ENCODE peak calls at places on chromosome 16, in seven cellular contexts. H is ELR, N is ascending aorta, V is transverse colon, F is BE2C, Y is kidney glomerular epithelial cell, G is NCI-H1092 treated with DMSO at 0.1 percent for 48 hours. O is an unnamed sample.

GRCh38 chr16:68644715-68645493 is at the start of gene CDH3:
- DNase-seq in F (no peak), N (no peak), H (peak; percentile 53), Y (no peak), V (peak; percentile 65), G (no peak), O (no peak)

GRCh38 chr16:65572156-65572555 is 450.3 kb upstream of the CDH11 start:
- DNase-seq in G (no peak), F (no peak), V (no peak), N (no peak), Y (peak; percentile 55), H (peak; percentile 75), O (no peak)

GRCh38 chr16:54201200-54201599 is 85.4 kb downstream of the IRX3 start:
- DNase-seq in N (no peak), Y (no peak), G (no peak), H (peak; percentile 4), V (no peak), F (peak; percentile 44), O (no peak)

GRCh38 chr16:68361485-68361884 is 50.7 kb downstream of the PRMT7 start:
- DNase-seq in F (no peak), V (no peak), Y (no peak), N (no peak), G (no peak), H (no peak), O (no peak)

GRCh38 chr16:15672514-15673167 is 22.6 kb downstream of the NDE1 start:
- DNase-seq in Y (peak; percentile 62), N (peak; percentile 91), F (no peak), V (peak; percentile 86), G (no peak), H (peak; percentile 94), O (no peak)

GRCh38 chr16:69381231-69381630 is 4.6 kb downstream of the TERF2 start:
- DNase-seq in N (no peak), F (no peak), G (no peak), Y (no peak), V (no peak), H (no peak), O (no peak)

GRCh38 chr16:1048442-1049112 is 24.0 kb upstream of the SSTR5 start:
- DNase-seq in N (no peak), F (peak; percentile 94), Y (no peak), V (peak; percentile 14), H (no peak), G (peak; percentile 42), O (peak; percentile 61)

GRCh38 chr16:72198021-72198420 is 26.1 kb upstream of the PMFBP1 start:
- DNase-seq in Y (no peak), V (no peak), N (no peak), F (peak; percentile 85), G (peak; percentile 93), H (peak; percentile 56), O (peak; percentile 75)

GRCh38 chr16:720990-721764 is at the start of gene ANTKMT:
- DNase-seq in N (no peak), Y (peak; percentile 46), F (peak; percentile 93), H (peak; percentile 73), V (peak; percentile 91), G (peak; percentile 84), O (peak; percentile 82)

GRCh38 chr16:17154981-17155380 is 315.8 kb downstream of the XYLT1 start:
- DNase-seq in N (no peak), G (no peak), H (no peak), Y (no peak), F (no peak), V (no peak), O (no peak)

GRCh38 chr16:57619606-57620315 is 8.7 kb upstream of the ADGRG1 start:
- DNase-seq in V (peak; percentile 83), H (no peak), Y (no peak), F (peak; percentile 24), G (no peak), N (no peak), O (no peak)

GRCh38 chr16:87936375-87937230 is at the start of gene CA5A:
- DNase-seq in Y (no peak), G (no peak), F (no peak), N (no peak), H (no peak), V (no peak), O (no peak)

GRCh38 chr16:86038923-86039310 is 140.0 kb downstream of the IRF8 start:
- DNase-seq in G (no peak), H (no peak), F (no peak), V (peak; percentile 4), Y (no peak), N (no peak), O (no peak)

GRCh38 chr16:56424791-56425438 is 430 bp downstream of the AMFR start:
- DNase-seq in G (peak; percentile 27), N (no peak), V (peak; percentile 39), H (peak; percentile 52), F (peak; percentile 53), Y (no peak), O (peak; percentile 15)

GRCh38 chr16:85246473-85246872 is 134.2 kb upstream of the CIBAR2 start:
- DNase-seq in N (no peak), V (no peak), F (peak; percentile 68), Y (no peak), H (no peak), G (peak; percentile 73), O (no peak)

GRCh38 chr16:81745704-81746558 is 33.2 kb upstream of the PLCG2 start:
- DNase-seq in G (no peak), Y (peak; percentile 43), V (peak; percentile 75), F (peak; percentile 75), N (no peak), H (peak; percentile 70), O (peak; percentile 31)

GRCh38 chr16:19118938-19119431 is 5.2 kb downstream of the ITPRIPL2 start:
- DNase-seq in F (no peak), N (no peak), V (peak; percentile 34), H (peak; percentile 89), Y (peak; percentile 72), G (no peak), O (no peak)

GRCh38 chr16:87584271-87584670 is 18.0 kb upstream of the JPH3 start:
- DNase-seq in H (peak; percentile 79), Y (peak; percentile 26), N (no peak), G (no peak), F (no peak), V (no peak), O (no peak)

GRCh38 chr16:89315791-89316581 is 98.5 kb downstream of the ZNF778 start:
- DNase-seq in N (no peak), H (peak; percentile 97), F (peak; percentile 37), V (peak; percentile 41), G (no peak), Y (peak; percentile 27), O (no peak)

GRCh38 chr16:75097941-75098897 is 18.4 kb downstream of the LDHD start:
- DNase-seq in Y (no peak), V (no peak), N (no peak), F (no peak), H (no peak), G (no peak), O (no peak)

GRCh38 chr16:73214825-73215481 is 167.0 kb upstream of the ZFHX3 start:
- DNase-seq in V (no peak), Y (no peak), F (no peak), H (peak; percentile 52), N (no peak), G (no peak), O (no peak)

GRCh38 chr16:84595052-84595481 is 22.8 kb downstream of the COTL1 start:
- DNase-seq in Y (no peak), N (no peak), V (peak; percentile 30), G (no peak), H (no peak), F (no peak), O (no peak)

GRCh38 chr16:53541326-53541725 is 38.3 kb upstream of the AKTIP start:
- DNase-seq in F (no peak), V (no peak), Y (no peak), H (no peak), G (no peak), N (no peak), O (no peak)

GRCh38 chr16:23013484-23013883 is 135.8 kb downstream of the USP31 start:
- DNase-seq in V (no peak), Y (no peak), F (peak; percentile 38), G (no peak), N (no peak), H (peak; percentile 8), O (peak; percentile 7)

GRCh38 chr16:24668481-24669001 is 60.9 kb upstream of the TNRC6A start:
- DNase-seq in H (peak; percentile 41), N (peak; percentile 33), Y (peak; percentile 54), G (no peak), F (no peak), V (no peak), O (peak; percentile 72)

GRCh38 chr16:81469710-81470481 is 25.3 kb downstream of the CMIP start:
- DNase-seq in N (no peak), V (no peak), G (no peak), Y (no peak), F (no peak), H (no peak), O (no peak)

GRCh38 chr16:85126731-85127662 is 14.7 kb upstream of the CIBAR2 start:
- DNase-seq in H (peak; percentile 51), Y (peak; percentile 38), V (no peak), G (peak; percentile 63), N (no peak), F (peak; percentile 50), O (peak; percentile 97)

GRCh38 chr16:4370570-4371480 is 823 bp upstream of the VASN start:
- DNase-seq in Y (peak; percentile 72), V (peak; percentile 57), H (peak; percentile 86), G (no peak), N (peak; percentile 82), F (peak; percentile 13), O (peak; percentile 39)

GRCh38 chr16:51531271-51531670 is 380.2 kb upstream of the SALL1 start:
- DNase-seq in G (no peak), Y (no peak), F (no peak), N (no peak), V (no peak), H (no peak), O (no peak)

GRCh38 chr16:2795714-2796143 is 2.5 kb upstream of the PRSS41 start:
- DNase-seq in N (no peak), H (no peak), G (no peak), F (no peak), Y (no peak), V (peak; percentile 60), O (no peak)

GRCh38 chr16:11229906-11230305 is 26.1 kb downstream of the SOCS1 start:
- DNase-seq in Y (no peak), V (peak; percentile 43), G (peak; percentile 18), H (no peak), N (no peak), F (no peak), O (peak; percentile 81)

GRCh38 chr16:30090607-30091332 is 954 bp downstream of the TBX6 start:
- DNase-seq in F (peak; percentile 23), H (no peak), Y (no peak), G (no peak), N (no peak), V (no peak), O (no peak)

GRCh38 chr16:73503093-73503492 is 455.2 kb upstream of the ZFHX3 start:
- DNase-seq in H (no peak), G (no peak), V (no peak), F (no peak), Y (no peak), N (no peak), O (no peak)

GRCh38 chr16:13611596-13611995 is 308.4 kb upstream of the ERCC4 start:
- DNase-seq in V (no peak), Y (no peak), F (no peak), N (no peak), G (no peak), H (no peak), O (no peak)

GRCh38 chr16:85394511-85395206 is 218.5 kb upstream of the GSE1 start:
- DNase-seq in F (peak; percentile 19), N (no peak), G (no peak), V (no peak), H (no peak), Y (no peak), O (no peak)

GRCh38 chr16:86584071-86584685 is 5.8 kb downstream of the FOXL1 start:
- DNase-seq in H (peak; percentile 37), N (no peak), V (no peak), G (no peak), Y (no peak), F (no peak), O (no peak)